ENCODE peak calls at places on chromosome 19, in five cellular contexts. E is A549, B is WTC11, R is IMR-90, A is HepG2. J is an unnamed sample.

GRCh38 chr19:47020132-47020805 is 632 bp downstream of the NPAS1 start:
- DNase-seq in A (no peak), R (no peak), E (no peak), B (no peak), J (peak)

GRCh38 chr19:37975596-37976515 is 68.8 kb downstream of the SIPA1L3 start:
- DNase-seq in E (no peak), B (no peak), A (no peak), R (no peak), J (no peak)

GRCh38 chr19:47227347-47228167 is 3.4 kb downstream of the BBC3 start:
- DNase-seq in A (peak), B (peak), R (peak), E (peak), J (peak)

GRCh38 chr19:55149078-55150003 is at the start of gene TNNT1:
- DNase-seq in A (no peak), B (peak), R (no peak), E (peak), J (peak)

GRCh38 chr19:389246-389934 is 19.6 kb downstream of the C2CD4C start:
- DNase-seq in B (peak), E (no peak), A (no peak), R (no peak), J (no peak)

GRCh38 chr19:49272204-49272603 is 52.8 kb downstream of the SLC6A16 start:
- DNase-seq in A (no peak), E (peak), R (peak), B (no peak), J (no peak)

GRCh38 chr19:49593233-49594113 is 2.5 kb downstream of the PRR12 start:
- DNase-seq in R (peak), E (peak), B (peak), A (no peak), J (peak)

GRCh38 chr19:12766051-12766521 is 9.3 kb downstream of the HOOK2 start:
- DNase-seq in B (peak), R (peak), E (peak), A (peak), J (no peak)

GRCh38 chr19:7766535-7766934 is 3.5 kb downstream of the CLEC4M start:
- DNase-seq in B (no peak), E (no peak), R (no peak), A (no peak), J (no peak)

GRCh38 chr19:54432144-54432738 is 16.8 kb upstream of the LENG8 start:
- DNase-seq in E (no peak), A (no peak), R (no peak), B (no peak), J (no peak)

GRCh38 chr19:40625406-40626120 is 24.4 kb downstream of the LTBP4 start:
- DNase-seq in B (no peak), E (no peak), A (no peak), R (no peak), J (peak)

GRCh38 chr19:18857223-18857622 is 25.5 kb downstream of the UPF1 start:
- DNase-seq in B (no peak), E (no peak), A (no peak), R (no peak), J (no peak)

GRCh38 chr19:40872209-40872608 is 9.8 kb downstream of the CYP2A7 start:
- DNase-seq in B (no peak), R (no peak), E (no peak), A (no peak), J (no peak)

GRCh38 chr19:18898533-18899408 is 2.8 kb upstream of the CERS1 start:
- DNase-seq in E (no peak), A (no peak), R (no peak), B (no peak), J (no peak)

GRCh38 chr19:23305555-23305954 is 55.4 kb upstream of the ZNF724 start:
- DNase-seq in A (no peak), R (no peak), E (no peak), B (no peak), J (peak)

GRCh38 chr19:34485831-34486230 is 4.3 kb downstream of the WTIP start:
- DNase-seq in B (no peak), A (no peak), E (no peak), R (no peak), J (no peak)

GRCh38 chr19:55467236-55468053 is 2.9 kb upstream of the C19orf85 start:
- DNase-seq in A (peak), E (peak), R (peak), B (peak), J (peak)

GRCh38 chr19:29696045-29696682 is 18.9 kb downstream of the C19orf12 start:
- DNase-seq in A (no peak), E (no peak), B (no peak), R (no peak), J (no peak)
- TF ChIP-seq USF2 in A (no peak), E (no peak), B (no peak), R (no peak), J (no peak)

GRCh38 chr19:16957855-16958254 is 68.8 kb downstream of the CPAMD8 start:
- DNase-seq in A (no peak), R (no peak), B (no peak), E (no peak), J (no peak)

GRCh38 chr19:16952046-16952445 is 63.2 kb downstream of the F2RL3 start:
- DNase-seq in A (no peak), R (no peak), B (no peak), E (no peak), J (no peak)

GRCh38 chr19:16951529-16951928 is 62.7 kb downstream of the F2RL3 start:
- DNase-seq in E (no peak), A (no peak), R (peak), B (no peak), J (no peak)

GRCh38 chr19:16957151-16957662 is 68.4 kb downstream of the F2RL3 start:
- DNase-seq in R (no peak), B (no peak), E (no peak), A (no peak), J (no peak)
- TF ChIP-seq USF2 in R (no peak), B (no peak), E (no peak), A (no peak), J (no peak)

GRCh38 chr19:13844130-13844631 is 32.8 kb upstream of the NANOS3 start:
- DNase-seq in B (no peak), A (no peak), R (no peak), E (peak), J (no peak)
- TF ChIP-seq USF2 in B (no peak), A (no peak), R (no peak), E (no peak), J (no peak)

GRCh38 chr19:10380311-10381102 is at the start of gene TYK2:
- DNase-seq in E (peak), R (peak), B (peak), A (peak), J (peak)

GRCh38 chr19:10389863-10390262 is 9.5 kb upstream of the TYK2 start:
- DNase-seq in R (no peak), A (no peak), B (no peak), E (no peak), J (no peak)

GRCh38 chr19:10379880-10380310 is 477 bp downstream of the TYK2 start:
- DNase-seq in E (no peak), B (no peak), A (no peak), R (no peak), J (no peak)

GRCh38 chr19:10388957-10389356 is 8.6 kb upstream of the TYK2 start:
- DNase-seq in B (peak), E (peak), R (peak), A (peak), J (peak)

DNA sequence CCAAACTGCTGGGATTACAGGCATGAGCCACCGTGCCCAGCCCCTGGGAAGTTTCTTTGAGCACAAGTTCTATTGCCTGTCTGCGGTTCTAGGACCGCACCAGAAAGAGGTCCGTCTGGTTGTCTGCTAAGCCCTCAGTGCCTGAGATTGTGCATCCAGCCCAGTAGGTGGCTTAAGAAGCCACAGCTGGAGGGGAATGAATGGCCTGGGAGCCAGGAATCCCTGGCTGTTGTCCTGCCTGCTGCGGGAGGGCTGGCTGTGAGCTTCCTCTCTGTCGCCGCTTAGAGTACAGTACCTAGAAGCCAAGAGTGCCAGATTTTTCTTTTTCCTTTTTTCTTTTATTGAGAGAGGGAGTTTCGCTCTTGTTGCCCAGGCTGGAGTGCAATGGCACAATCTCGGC is 4.2 kb upstream of the TYK2 start:
- DNase-seq in A (peak), E (no peak), R (no peak), B (no peak), J (no peak)
- TF ChIP-seq USF2 in A (no peak), E (no peak), R (no peak), B (no peak), J (no peak)

DNA sequence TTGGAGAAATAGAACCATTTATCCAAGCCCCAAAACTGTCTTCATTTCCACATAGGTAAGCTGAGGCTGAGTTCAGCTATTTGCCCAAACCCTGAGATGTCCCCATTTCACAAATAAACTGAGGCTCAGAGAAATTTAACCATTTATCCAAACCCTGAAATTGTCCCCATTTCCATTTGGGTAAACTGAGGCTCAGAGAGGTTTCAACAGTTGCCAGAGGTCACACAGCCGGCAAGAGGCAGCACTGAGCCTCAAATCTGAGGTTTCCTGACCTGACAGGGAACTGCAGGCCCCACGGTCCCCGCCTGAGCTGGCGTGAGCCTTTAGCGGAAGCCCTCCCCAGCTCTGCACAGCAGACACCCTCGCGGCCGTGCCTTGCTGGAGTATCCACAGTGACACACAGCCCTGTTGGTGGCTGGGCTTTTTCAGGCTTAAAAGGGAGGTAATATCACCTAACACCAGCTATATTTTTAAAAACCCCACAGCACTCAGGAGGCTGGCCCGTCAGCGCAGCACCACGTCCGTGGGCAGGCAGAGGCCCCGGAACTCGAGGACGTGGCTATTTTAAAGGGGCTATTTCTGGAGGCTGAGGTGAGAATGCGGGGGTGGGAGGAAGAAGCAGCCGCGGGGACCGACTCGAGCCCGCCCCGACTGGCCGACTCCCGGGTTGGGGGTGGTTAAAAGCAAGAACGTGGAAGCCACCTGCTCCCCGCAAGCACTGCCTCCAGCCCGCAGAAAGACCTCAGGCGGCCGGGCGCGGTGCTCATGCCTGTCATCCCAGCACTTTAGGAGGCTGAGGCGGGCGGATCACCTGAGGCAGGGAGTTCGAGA is 18.5 kb downstream of the PTPRS start:
- DNase-seq in R (no peak), B (peak), E (no peak), A (no peak), J (peak)
- TF ChIP-seq USF2 in R (no peak), B (no peak), E (no peak), A (no peak), J (no peak)

GRCh38 chr19:1483979-1484428 is 5.0 kb upstream of the C19orf25 start:
- DNase-seq in B (no peak), R (no peak), E (no peak), A (no peak), J (no peak)

GRCh38 chr19:1489463-1489971 is 633 bp downstream of the PCSK4 start:
- DNase-seq in B (no peak), R (no peak), E (no peak), A (no peak), J (peak)

GRCh38 chr19:1488282-1488601 is 1.9 kb downstream of the PCSK4 start:
- DNase-seq in B (no peak), E (no peak), R (no peak), A (no peak), J (no peak)

GRCh38 chr19:1487576-1488281 is 2.4 kb downstream of the PCSK4 start:
- DNase-seq in R (no peak), B (no peak), A (no peak), E (no peak), J (no peak)

DNA sequence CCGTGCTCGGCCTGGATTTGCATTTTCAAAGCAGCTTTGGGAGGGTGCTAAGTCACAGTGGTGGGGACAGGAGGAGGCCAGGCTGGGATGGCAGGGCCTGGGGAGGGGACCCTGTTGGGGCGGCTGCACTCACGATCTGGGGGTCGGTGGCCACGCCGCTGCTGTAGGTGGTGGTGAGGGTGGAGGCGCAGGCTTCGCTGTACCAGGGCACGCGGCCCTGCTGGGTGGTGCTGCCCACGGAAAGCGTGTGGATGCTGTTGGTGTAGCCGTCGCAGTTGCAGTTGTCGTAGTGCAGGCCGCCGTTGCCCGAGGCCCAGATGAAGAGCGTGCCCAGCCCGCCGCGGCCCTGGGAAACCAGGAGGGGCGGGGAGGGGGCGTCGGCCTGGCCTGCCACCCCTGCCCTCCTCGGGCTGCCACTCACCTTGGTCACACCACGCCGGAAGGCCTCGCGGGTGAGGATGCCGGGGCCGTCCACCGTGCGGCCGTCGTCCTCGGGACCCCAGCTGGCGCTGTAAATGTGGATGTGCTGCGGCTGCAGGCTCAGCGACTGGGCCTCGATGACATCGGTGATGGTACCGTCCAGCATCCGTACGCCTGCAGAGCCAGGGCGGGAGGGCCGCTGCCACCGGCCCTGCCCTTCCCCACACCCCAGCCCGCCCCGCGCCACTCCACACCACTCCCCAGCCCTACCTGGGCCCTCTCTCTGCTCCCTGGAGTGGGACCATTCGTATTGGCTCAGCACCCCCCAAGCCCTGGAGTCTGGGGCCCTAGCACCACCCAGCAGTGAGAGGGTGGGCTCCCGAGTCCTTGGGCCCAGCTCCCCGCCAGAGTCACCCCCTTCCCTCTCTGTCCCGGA is 3.2 kb downstream of the PCSK4 start:
- DNase-seq in A (no peak), E (no peak), B (no peak), R (no peak), J (no peak)
- TF ChIP-seq USF2 in A (no peak), E (no peak), B (no peak), R (no peak), J (no peak)

GRCh38 chr19:50803633-50804419 is 13.6 kb downstream of the ACP4 start:
- DNase-seq in B (peak), R (no peak), E (no peak), A (no peak), J (peak)
- TF ChIP-seq USF2 in B (no peak), R (no peak), E (no peak), A (no peak), J (no peak)

GRCh38 chr19:33094504-33095067 is 13.6 kb downstream of the GPATCH1 start:
- DNase-seq in E (no peak), R (no peak), B (no peak), A (no peak), J (no peak)
- TF ChIP-seq USF2 in E (no peak), R (no peak), B (no peak), A (no peak), J (no peak)

GRCh38 chr19:4647676-4648644 is 8.6 kb downstream of the TNFAIP8L1 start:
- DNase-seq in A (no peak), R (no peak), B (peak), E (no peak), J (no peak)
- TF ChIP-seq USF2 in A (no peak), R (no peak), B (no peak), E (no peak), J (no peak)

J was measured in SK-N-SH.